ENCODE peak calls at places on chromosomes 6 and 20, in four cellular contexts. N is psoas muscle; K is activated naive CD4-positive, alpha-beta T cell; Q is aorta. G is an unnamed sample.

GRCh38 chr6:146460941-146461340 is 82.7 kb upstream of the RAB32 start:
- DNase-seq in N (no peak), K (no peak), Q (no peak), G (no peak)

GRCh38 chr20:56223352-56223751 is 25.2 kb upstream of the MC3R start:
- DNase-seq in N (no peak), K (no peak), Q (no peak), G (no peak)

GRCh38 chr6:166006593-166007301 is 160.9 kb downstream of the TBXT start:
- DNase-seq in N (no peak), K (no peak), Q (no peak), G (no peak)

GRCh38 chr6:152771061-152771687 is 20.6 kb downstream of the VIP start:
- DNase-seq in N (no peak), K (no peak), Q (no peak), G (no peak)

GRCh38 chr6:166474721-166475565 is 92.2 kb upstream of the MPC1 start:
- DNase-seq in N (no peak), K (no peak), Q (no peak), G (no peak)

GRCh38 chr20:61830956-61831355 is 234.7 kb downstream of the TAF4 start:
- DNase-seq in N (peak), K (no peak), Q (peak), G (no peak)

GRCh38 chr20:56453347-56453746 is 15.1 kb upstream of the RTF2 start:
- DNase-seq in N (no peak), K (no peak), Q (no peak), G (no peak)

GRCh38 chr6:15268130-15268908 is 22.4 kb downstream of the JARID2 start:
- DNase-seq in N (no peak), K (no peak), Q (no peak), G (no peak)

GRCh38 chr6:122758927-122759334 is 20.6 kb upstream of the FABP7 start:
- DNase-seq in N (no peak), K (no peak), Q (no peak), G (no peak)

GRCh38 chr6:89818977-89819335 is 638 bp downstream of the MDN1 start:
- DNase-seq in N (no peak), K (no peak), Q (no peak), G (no peak)

GRCh38 chr20:63740070-63740500 is 509 bp downstream of the SLC2A4RG start:
- DNase-seq in N (peak), K (no peak), Q (peak), G (peak)

GRCh38 chr6:56752009-56752408 is 109.3 kb upstream of the DST start:
- DNase-seq in N (no peak), K (no peak), Q (no peak), G (no peak)

GRCh38 chr6:22041797-22042489 is 254.9 kb downstream of the PRL start:
- DNase-seq in N (no peak), K (no peak), Q (no peak), G (no peak)

GRCh38 chr6:156873654-156874380 is 96.6 kb downstream of the ARID1B start:
- DNase-seq in N (no peak), K (no peak), Q (no peak), G (no peak)

GRCh38 chr6:157434349-157435016 is 53.5 kb downstream of the ZDHHC14 start:
- DNase-seq in N (peak), K (no peak), Q (no peak), G (peak)

GRCh38 chr6:44100088-44100550 is 27.1 kb downstream of the MRPL14 start:
- DNase-seq in N (no peak), K (no peak), Q (no peak), G (no peak)